ENCODE peak calls at places on chromosome 14, in six cellular contexts. X is HCT116, Q is H1, L is HepG2, R is K562, M is GM12878. T is an unnamed sample.

GRCh38 chr14:50247245-50247644 is 15.9 kb upstream of the SOS2 start:
- DNase-seq in X (no peak), L (no peak), M (no peak), R (no peak), Q (no peak), T (no peak)

GRCh38 chr14:22614240-22614799 is 16.2 kb downstream of the ABHD4 start:
- DNase-seq in L (peak; percentile 83), M (no peak), R (peak; percentile 18), X (peak; percentile 76), Q (no peak), T (no peak)

GRCh38 chr14:24177041-24177825 is 5.4 kb downstream of the REC8 start:
- DNase-seq in R (no peak), M (no peak), L (no peak), Q (no peak), X (no peak), T (no peak)

GRCh38 chr14:87628129-87628528 is 364.9 kb downstream of the GALC start:
- DNase-seq in R (no peak), Q (no peak), M (no peak), L (peak; percentile 1), X (no peak), T (no peak)

GRCh38 chr14:47959753-47960152 is 284.3 kb upstream of the MDGA2 start:
- DNase-seq in X (no peak), M (no peak), Q (no peak), L (no peak), R (no peak), T (no peak)

GRCh38 chr14:69493791-69494190 is 9.3 kb downstream of the PLEKHD1 start:
- DNase-seq in X (no peak), M (no peak), L (no peak), R (no peak), Q (no peak), T (no peak)

GRCh38 chr14:75821828-75822521 is 159.8 kb downstream of the TGFB3 start:
- DNase-seq in R (no peak), Q (no peak), M (no peak), L (no peak), X (peak; percentile 54), T (no peak)

GRCh38 chr14:55711171-55711811 is 131.3 kb downstream of the KTN1 start:
- DNase-seq in X (no peak), M (no peak), L (no peak), R (no peak), Q (no peak), T (no peak)

GRCh38 chr14:56156096-56156495 is 37.9 kb downstream of the PELI2 start:
- DNase-seq in R (no peak), Q (no peak), M (no peak), X (no peak), L (no peak), T (no peak)

GRCh38 chr14:71130491-71131179 is 223.4 kb downstream of the PCNX1 start:
- DNase-seq in L (no peak), R (no peak), M (peak; percentile 20), Q (no peak), X (no peak), T (no peak)

GRCh38 chr14:32038876-32039275 is 38.2 kb upstream of the ARHGAP5 start:
- DNase-seq in L (no peak), R (no peak), X (no peak), M (no peak), Q (no peak), T (no peak)

GRCh38 chr14:104087505-104087904 is 2.0 kb downstream of the ASPG start:
- DNase-seq in X (no peak), R (no peak), M (no peak), L (no peak), Q (no peak), T (no peak)

GRCh38 chr14:105315211-105315721 is 718 bp downstream of the PACS2 start:
- DNase-seq in Q (no peak), M (no peak), X (peak; percentile 27), R (no peak), L (peak; percentile 41), T (no peak)

GRCh38 chr14:95058491-95058890 is 98.8 kb downstream of the DICER1 start:
- DNase-seq in Q (no peak), L (no peak), M (no peak), R (no peak), X (no peak), T (no peak)

GRCh38 chr14:106029959-106030358 is 503.6 kb downstream of the TMEM121 start:
- DNase-seq in X (no peak), Q (no peak), R (no peak), M (no peak), L (no peak), T (no peak)

GRCh38 chr14:104520620-104521410 is 58.7 kb upstream of the C14orf180 start:
- DNase-seq in R (no peak), Q (no peak), X (no peak), L (no peak), M (no peak), T (no peak)

GRCh38 chr14:23629204-23629603 is 7.0 kb upstream of the DHRS2 start:
- DNase-seq in Q (no peak), X (no peak), M (no peak), L (peak; percentile 68), R (no peak), T (no peak)

GRCh38 chr14:76755610-76756390 is 5.5 kb upstream of the VASH1 start:
- DNase-seq in X (no peak), Q (no peak), M (no peak), R (no peak), L (no peak), T (no peak)

GRCh38 chr14:22131749-22132476 is 457.1 kb downstream of the DAD1 start:
- DNase-seq in L (peak; percentile 32), Q (no peak), R (peak; percentile 7), M (no peak), X (no peak), T (peak; percentile 13)

GRCh38 chr14:103408491-103409155 is 23.4 kb downstream of the MARK3 start:
- DNase-seq in X (no peak), M (no peak), Q (no peak), R (no peak), L (no peak), T (no peak)

GRCh38 chr14:68336165-68336564 is 456.7 kb downstream of the ZFP36L1 start:
- DNase-seq in Q (no peak), L (no peak), M (no peak), X (no peak), R (no peak), T (no peak)

GRCh38 chr14:32509632-32510187 is 180.6 kb downstream of the AKAP6 start:
- DNase-seq in R (no peak), Q (no peak), L (peak; percentile 50), M (no peak), X (no peak), T (no peak)

GRCh38 chr14:75454963-75455546 is 27.2 kb downstream of the JDP2 start:
- DNase-seq in Q (no peak), X (no peak), L (peak; percentile 15), M (no peak), R (no peak), T (no peak)

GRCh38 chr14:96079066-96079465 is 39.9 kb downstream of the C14orf132 start:
- DNase-seq in L (no peak), R (no peak), Q (no peak), M (no peak), X (no peak), T (no peak)
- H3K36me3 ChIP-seq in L (no peaks in the 10 kb centered on the region), R (no peaks in the 10 kb centered on the region), Q (no peaks in the 10 kb centered on the region), M (no peaks in the 10 kb centered on the region), X (no peaks in the 10 kb centered on the region), T (no peaks in the 10 kb centered on the region)

DNA sequence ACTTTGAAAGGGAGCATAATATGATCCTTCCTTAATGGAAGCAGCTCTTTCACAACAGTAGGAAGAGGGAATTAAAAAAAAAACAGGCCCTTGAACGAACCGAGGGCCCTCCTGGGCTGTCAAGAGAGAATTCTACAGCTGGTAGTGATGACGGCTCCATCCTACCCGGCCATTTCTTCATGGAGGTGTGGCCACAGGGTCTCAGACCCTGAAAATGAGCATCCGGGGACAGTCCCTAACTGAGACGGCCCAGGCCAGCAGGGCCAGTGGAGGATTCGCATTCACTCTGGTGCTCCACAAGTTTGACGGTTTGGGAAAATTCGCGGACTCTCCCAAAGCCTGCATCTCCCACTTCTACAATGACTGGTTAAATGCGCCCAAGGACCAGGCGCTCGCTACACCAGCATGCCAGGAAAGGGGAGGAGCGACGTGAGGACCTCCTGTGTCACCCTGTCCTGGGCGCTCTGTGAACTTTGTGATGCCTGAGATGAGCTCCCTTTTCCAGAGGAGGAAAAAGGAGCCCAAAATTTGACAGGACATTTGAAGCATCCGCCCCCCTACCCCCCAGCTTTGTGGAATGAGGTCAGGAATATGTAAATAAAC is 66.8 kb downstream of the BCL11B start:
- DNase-seq in M (no peak), X (no peak), L (no peak), R (no peak), Q (no peak), T (no peak)
- TF ChIP-seq ZNF274 in M (no peak), X (no peak), L (no peak), R (no peak), Q (no peak), T (no peak)

GRCh38 chr14:101908795-101909194 is 55.6 kb upstream of the DYNC1H1 start:
- DNase-seq in M (no peak), Q (no peak), X (no peak), L (no peak), R (no peak), T (no peak)
- H3K36me3 ChIP-seq in M (peaks cover 15% of the 10 kb centered on the region), Q (peaks cover 8% of the 10 kb centered on the region), X (peaks cover 14% of the 10 kb centered on the region), L (peaks cover 12% of the 10 kb centered on the region), R (peaks cover 83% of the 10 kb centered on the region), T (peaks cover 59% of the 10 kb centered on the region)

DNA sequence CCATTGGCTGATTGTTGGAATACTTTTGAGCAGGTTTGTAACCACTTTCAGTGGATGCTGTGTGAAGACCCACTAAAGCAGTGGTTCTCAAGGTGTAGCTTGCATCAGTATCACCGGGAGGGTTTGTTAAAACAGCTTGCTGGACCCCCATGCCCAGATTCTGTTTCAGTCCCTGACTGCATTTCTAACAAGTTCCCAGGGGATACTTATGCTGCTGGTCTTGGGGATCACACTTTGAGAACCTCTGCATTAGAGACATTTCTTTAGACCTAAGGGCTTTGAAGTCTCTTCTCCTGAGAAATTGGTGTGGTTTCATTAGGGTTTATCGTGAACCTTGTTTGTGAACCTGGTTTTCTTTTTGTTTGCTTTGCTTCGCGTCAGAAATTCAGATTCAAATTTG is 47.7 kb downstream of the PRKCH start:
- DNase-seq in L (no peak), R (no peak), Q (no peak), M (no peak), X (no peak), T (no peak)
- TF ChIP-seq ZNF274 in L (no peak), R (no peak), Q (no peak), M (no peak), X (no peak), T (no peak)

DNA sequence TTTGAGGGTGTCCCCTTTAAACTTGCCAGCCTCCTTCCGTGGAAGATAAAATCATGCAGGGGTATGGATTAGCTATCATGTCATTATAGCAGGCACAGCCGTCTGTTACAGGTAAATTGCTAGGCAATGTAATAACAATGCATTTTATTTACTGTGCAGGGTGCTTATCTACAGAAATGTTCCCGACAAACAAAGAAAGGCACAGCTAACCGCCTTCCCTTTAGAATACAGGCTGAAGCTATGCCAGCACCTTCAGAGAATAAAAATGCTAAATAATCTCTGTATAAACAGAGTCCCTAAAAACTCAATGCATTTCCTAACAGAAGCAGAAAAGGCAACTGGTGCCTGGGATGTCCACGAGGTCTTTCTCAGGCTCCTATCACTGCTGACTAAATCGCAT is 239.2 kb downstream of the SPTSSA start:
- DNase-seq in L (no peak), Q (no peak), X (no peak), M (no peak), R (no peak), T (no peak)
- H3K36me3 ChIP-seq in L (no peaks in the 10 kb centered on the region), Q (no peaks in the 10 kb centered on the region), X (no peaks in the 10 kb centered on the region), M (no peaks in the 10 kb centered on the region), R (no peaks in the 10 kb centered on the region), T (no peaks in the 10 kb centered on the region)

T was measured in NT2/D1.